ENCODE peak calls at places on chromosomes 11 and 22, in six cellular contexts. One of them, this sample, is unnamed.
A peak's percentile ranks its signal among the peaks of the same experiment; 100 is the strongest.

GRCh38 chr22:36148411-36148810 is 12.1 kb downstream of the APOL3 start:
- DNase-seq in K562: no peak
- DNase-seq in HCT116: no peak
- DNase-seq in H1: no peak
- DNase-seq in GM12878: no peak
- DNase-seq in HepG2: no peak
- DNase-seq in this sample: no peak

GRCh38 chr22:31895317-31896133 is 48.8 kb upstream of the YWHAH start:
- DNase-seq in H1: no peak
- DNase-seq in HepG2: no peak
- DNase-seq in HCT116: no peak
- DNase-seq in GM12878: no peak
- DNase-seq in K562: peak; percentile 86
- DNase-seq in this sample: no peak

GRCh38 chr22:19287889-19288288 is 3.6 kb downstream of the CLTCL1 start:
- DNase-seq in H1: no peak
- DNase-seq in K562: no peak
- DNase-seq in GM12878: no peak
- DNase-seq in HCT116: no peak
- DNase-seq in HepG2: no peak
- DNase-seq in this sample: no peak

GRCh38 chr11:64747961-64748715 is 4.2 kb upstream of the RASGRP2 start:
- DNase-seq in HepG2: no peak
- DNase-seq in GM12878: no peak
- DNase-seq in HCT116: no peak
- DNase-seq in H1: no peak
- DNase-seq in K562: no peak
- DNase-seq in this sample: no peak

GRCh38 chr11:119236891-119237290 is 30.8 kb downstream of the CBL start:
- DNase-seq in HCT116: no peak
- DNase-seq in H1: no peak
- DNase-seq in GM12878: no peak
- DNase-seq in HepG2: no peak
- DNase-seq in K562: no peak
- DNase-seq in this sample: no peak

GRCh38 chr11:130891326-130891725 is 25.0 kb downstream of the SNX19 start:
- DNase-seq in GM12878: no peak
- DNase-seq in HCT116: no peak
- DNase-seq in K562: no peak
- DNase-seq in H1: no peak
- DNase-seq in HepG2: no peak
- DNase-seq in this sample: peak; percentile 80

GRCh38 chr11:21969841-21970240 is 223.0 kb upstream of the ANO5 start:
- DNase-seq in HepG2: no peak
- DNase-seq in HCT116: no peak
- DNase-seq in GM12878: no peak
- DNase-seq in H1: no peak
- DNase-seq in K562: no peak
- DNase-seq in this sample: no peak

GRCh38 chr11:70302086-70302752 is 31.7 kb downstream of the PPFIA1 start:
- DNase-seq in HCT116: no peak
- DNase-seq in HepG2: no peak
- DNase-seq in K562: no peak
- DNase-seq in GM12878: no peak
- DNase-seq in H1: no peak
- DNase-seq in this sample: no peak

GRCh38 chr11:65429724-65430405 is 7.3 kb downstream of the NEAT1 start:
- DNase-seq in HCT116: no peak
- DNase-seq in K562: peak; percentile 27
- DNase-seq in H1: no peak
- DNase-seq in HepG2: no peak
- DNase-seq in GM12878: no peak
- DNase-seq in this sample: peak; percentile 79

GRCh38 chr11:124674168-124674517 is 439 bp downstream of the SPA17 start:
- DNase-seq in GM12878: no peak
- DNase-seq in H1: no peak
- DNase-seq in K562: peak; percentile 15
- DNase-seq in HepG2: no peak
- DNase-seq in HCT116: no peak
- DNase-seq in this sample: no peak

GRCh38 chr11:72227316-72228228 is 3.0 kb downstream of the INPPL1 start:
- DNase-seq in GM12878: no peak
- DNase-seq in K562: no peak
- DNase-seq in HCT116: no peak
- DNase-seq in H1: no peak
- DNase-seq in HepG2: no peak
- DNase-seq in this sample: no peak

GRCh38 chr22:45335854-45336492 is 26.2 kb downstream of the FAM118A start:
- DNase-seq in HCT116: no peak
- DNase-seq in H1: no peak
- DNase-seq in HepG2: no peak
- DNase-seq in K562: no peak
- DNase-seq in GM12878: no peak
- DNase-seq in this sample: peak; percentile 83

GRCh38 chr11:72788250-72788649 is 5.6 kb downstream of the STARD10 start:
- DNase-seq in HepG2: no peak
- DNase-seq in K562: no peak
- DNase-seq in HCT116: no peak
- DNase-seq in GM12878: no peak
- DNase-seq in H1: no peak
- DNase-seq in this sample: no peak

GRCh38 chr11:58127350-58127749 is 2.0 kb upstream of the OR9I1 start:
- DNase-seq in HCT116: no peak
- DNase-seq in HepG2: no peak
- DNase-seq in H1: no peak
- DNase-seq in K562: no peak
- DNase-seq in GM12878: no peak
- DNase-seq in this sample: no peak

GRCh38 chr11:2787816-2788750 is 88.3 kb upstream of the KCNQ1OT1 start:
- DNase-seq in H1: no peak
- DNase-seq in HepG2: peak; percentile 61
- DNase-seq in GM12878: no peak
- DNase-seq in HCT116: no peak
- DNase-seq in K562: no peak
- DNase-seq in this sample: no peak

GRCh38 chr11:34363363-34364084 is 5.7 kb upstream of the ABTB2 start:
- DNase-seq in GM12878: no peak
- DNase-seq in H1: no peak
- DNase-seq in HCT116: no peak
- DNase-seq in K562: no peak
- DNase-seq in HepG2: peak; percentile 76
- DNase-seq in this sample: no peak

GRCh38 chr22:40348025-40348658 is 1.8 kb downstream of the ADSL start:
- DNase-seq in GM12878: no peak
- DNase-seq in HCT116: peak; percentile 40
- DNase-seq in H1: no peak
- DNase-seq in K562: peak; percentile 56
- DNase-seq in HepG2: peak; percentile 38
- DNase-seq in this sample: peak; percentile 65

GRCh38 chr11:73402834-73403185 is 26.6 kb downstream of the RELT start:
- DNase-seq in H1: no peak
- DNase-seq in K562: peak; percentile 36
- DNase-seq in GM12878: no peak
- DNase-seq in HepG2: no peak
- DNase-seq in HCT116: no peak
- DNase-seq in this sample: peak; percentile 25

GRCh38 chr11:113974741-113975470 is at the start of gene HTR3A:
- DNase-seq in HCT116: peak; percentile 69
- DNase-seq in HepG2: peak; percentile 9
- DNase-seq in K562: peak; percentile 62
- DNase-seq in GM12878: no peak
- DNase-seq in H1: peak; percentile 43
- DNase-seq in this sample: peak; percentile 57

GRCh38 chr11:130816941-130817607 is 99.2 kb downstream of the SNX19 start:
- DNase-seq in HCT116: no peak
- DNase-seq in H1: no peak
- DNase-seq in K562: no peak
- DNase-seq in HepG2: no peak
- DNase-seq in GM12878: no peak
- DNase-seq in this sample: no peak

GRCh38 chr11:72738199-72739141 is 13.7 kb downstream of the ARAP1 start:
- DNase-seq in HCT116: no peak
- DNase-seq in HepG2: no peak
- DNase-seq in GM12878: no peak
- DNase-seq in K562: peak; percentile 70
- DNase-seq in H1: no peak
- DNase-seq in this sample: no peak

GRCh38 chr22:37425800-37426531 is 1.3 kb downstream of the ELFN2 start:
- DNase-seq in HepG2: no peak
- DNase-seq in HCT116: no peak
- DNase-seq in H1: no peak
- DNase-seq in K562: no peak
- DNase-seq in GM12878: no peak
- DNase-seq in this sample: peak; percentile 7

GRCh38 chr11:29432719-29433325 is 584.0 kb downstream of the KCNA4 start:
- DNase-seq in GM12878: no peak
- DNase-seq in K562: peak; percentile 5
- DNase-seq in H1: no peak
- DNase-seq in HepG2: peak; percentile 2
- DNase-seq in HCT116: peak; percentile 3
- DNase-seq in this sample: peak; percentile 36

GRCh38 chr11:47204633-47204989 is 10.2 kb upstream of the DDB2 start:
- DNase-seq in HCT116: no peak
- DNase-seq in H1: no peak
- DNase-seq in GM12878: no peak
- DNase-seq in HepG2: no peak
- DNase-seq in K562: no peak
- DNase-seq in this sample: no peak

GRCh38 chr11:111018571-111018970 is 227.0 kb upstream of the POU2AF2 start:
- DNase-seq in GM12878: no peak
- DNase-seq in K562: no peak
- DNase-seq in H1: no peak
- DNase-seq in HepG2: no peak
- DNase-seq in HCT116: no peak
- DNase-seq in this sample: no peak

GRCh38 chr11:75576445-75577049 is 14.5 kb downstream of the SERPINH1 start:
- DNase-seq in HCT116: no peak
- DNase-seq in GM12878: peak; percentile 45
- DNase-seq in HepG2: no peak
- DNase-seq in H1: no peak
- DNase-seq in K562: peak; percentile 38
- DNase-seq in this sample: peak; percentile 34

GRCh38 chr11:70243912-70244652 is 26.4 kb upstream of the PPFIA1 start:
- DNase-seq in HepG2: no peak
- DNase-seq in HCT116: no peak
- DNase-seq in H1: no peak
- DNase-seq in K562: no peak
- DNase-seq in GM12878: no peak
- DNase-seq in this sample: no peak

GRCh38 chr11:812390-812789 is 2.6 kb downstream of the RPLP2 start:
- DNase-seq in GM12878: no peak
- DNase-seq in H1: no peak
- DNase-seq in HepG2: no peak
- DNase-seq in K562: no peak
- DNase-seq in HCT116: no peak
- DNase-seq in this sample: no peak

GRCh38 chr11:813037-813436 is 3.3 kb downstream of the RPLP2 start:
- DNase-seq in HCT116: no peak
- DNase-seq in K562: no peak
- DNase-seq in H1: no peak
- DNase-seq in GM12878: no peak
- DNase-seq in HepG2: no peak
- DNase-seq in this sample: no peak

GRCh38 chr11:811446-812245 is 1.9 kb downstream of the RPLP2 start:
- DNase-seq in HCT116: no peak
- DNase-seq in H1: no peak
- DNase-seq in GM12878: no peak
- DNase-seq in HepG2: no peak
- DNase-seq in K562: no peak
- DNase-seq in this sample: no peak

GRCh38 chr11:815675-816432 is 2.9 kb upstream of the PNPLA2 start:
- DNase-seq in HCT116: no peak
- DNase-seq in HepG2: no peak
- DNase-seq in H1: no peak
- DNase-seq in GM12878: no peak
- DNase-seq in K562: no peak
- DNase-seq in this sample: no peak

GRCh38 chr11:813440-814096 is 3.8 kb downstream of the RPLP2 start:
- DNase-seq in GM12878: no peak
- DNase-seq in H1: no peak
- DNase-seq in HCT116: no peak
- DNase-seq in HepG2: no peak
- DNase-seq in K562: no peak
- DNase-seq in this sample: no peak
- TF ChIP-seq POLR2A in GM12878: peak; percentile 80
- TF ChIP-seq POLR2A in H1: peak; percentile 77
- TF ChIP-seq POLR2A in HCT116: no peak
- TF ChIP-seq POLR2A in HepG2: no peak
- TF ChIP-seq POLR2A in K562: peak; percentile 85
- TF ChIP-seq POLR2A in this sample: no peak

GRCh38 chr11:61827573-61828378 is at the start of gene FADS2:
- DNase-seq in H1: peak; percentile 63
- DNase-seq in HepG2: peak; percentile 55
- DNase-seq in GM12878: peak; percentile 81
- DNase-seq in HCT116: no peak
- DNase-seq in K562: no peak
- DNase-seq in this sample: peak; percentile 93
- H2AFZ ChIP-seq in H1: no peak within 1 kb of the TSS
- H2AFZ ChIP-seq in HepG2: no peak within 1 kb of the TSS
- H2AFZ ChIP-seq in GM12878: peak within 1 kb of the TSS; percentile 87
- H2AFZ ChIP-seq in HCT116: no peak within 1 kb of the TSS
- H2AFZ ChIP-seq in K562: no peak within 1 kb of the TSS
- H2AFZ ChIP-seq in this sample: peak within 1 kb of the TSS; percentile 15

GRCh38 chr22:46767249-46767985 is 5.0 kb downstream of the TBC1D22A start:
- DNase-seq in GM12878: no peak
- DNase-seq in H1: no peak
- DNase-seq in HCT116: no peak
- DNase-seq in K562: no peak
- DNase-seq in HepG2: no peak
- DNase-seq in this sample: no peak

GRCh38 chr22:46770726-46771125 is 8.3 kb downstream of the TBC1D22A start:
- DNase-seq in HCT116: no peak
- DNase-seq in H1: no peak
- DNase-seq in K562: no peak
- DNase-seq in GM12878: no peak
- DNase-seq in HepG2: no peak
- DNase-seq in this sample: peak; percentile 71

GRCh38 chr22:46769191-46769675 is 6.8 kb downstream of the TBC1D22A start:
- DNase-seq in K562: no peak
- DNase-seq in HepG2: no peak
- DNase-seq in H1: no peak
- DNase-seq in GM12878: no peak
- DNase-seq in HCT116: no peak
- DNase-seq in this sample: no peak

GRCh38 chr22:46770151-46770641 is 7.7 kb downstream of the TBC1D22A start:
- DNase-seq in HCT116: no peak
- DNase-seq in K562: no peak
- DNase-seq in HepG2: no peak
- DNase-seq in H1: no peak
- DNase-seq in GM12878: no peak
- DNase-seq in this sample: no peak

GRCh38 chr22:46769706-46770105 is 7.3 kb downstream of the TBC1D22A start:
- DNase-seq in HepG2: no peak
- DNase-seq in H1: no peak
- DNase-seq in K562: no peak
- DNase-seq in HCT116: no peak
- DNase-seq in GM12878: no peak
- DNase-seq in this sample: no peak
- H3K79me2 ChIP-seq in HepG2: peaks cover 54% of the 10 kb centered on the region
- H3K79me2 ChIP-seq in H1: peaks cover 63% of the 10 kb centered on the region
- H3K79me2 ChIP-seq in K562: peaks cover 30% of the 10 kb centered on the region
- H3K79me2 ChIP-seq in HCT116: peaks cover 54% of the 10 kb centered on the region
- H3K79me2 ChIP-seq in GM12878: peaks cover 71% of the 10 kb centered on the region
- H3K79me2 ChIP-seq in this sample: peaks cover 48% of the 10 kb centered on the region

GRCh38 chr22:39013923-39014722 is at the start of gene APOBEC3C:
- DNase-seq in HepG2: peak; percentile 75
- DNase-seq in K562: peak; percentile 86
- DNase-seq in H1: no peak
- DNase-seq in GM12878: peak; percentile 79
- DNase-seq in HCT116: peak; percentile 65
- DNase-seq in this sample: peak; percentile 30
- TF ChIP-seq POLR2A in HepG2: peak; percentile 71
- TF ChIP-seq POLR2A in K562: peak; percentile 81
- TF ChIP-seq POLR2A in H1: peak; percentile 33
- TF ChIP-seq POLR2A in GM12878: peak; percentile 79
- TF ChIP-seq POLR2A in HCT116: peak; percentile 28
- TF ChIP-seq POLR2A in this sample: no peak

This sample was measured in endothelial cell of umbilical vein.